ENCODE peak calls at places on chromosomes 2 and 18, in five cellular contexts. One of them, this sample, is unnamed.

GRCh38 chr2:160892204-160892603 is 268.0 kb upstream of the TANK start:
- DNase-seq in activated T-cell treated with anti-CD3 and anti-CD28 coated beads for 1 hour: no peak
- DNase-seq in activated CD4-positive, alpha-beta T cell treated with anti-CD3 and anti-CD28 coated beads, Interleukin-2, amount 50 U/mL, for 4 hours: no peak
- DNase-seq in stimulated activated CD8-positive, alpha-beta memory T cell treated with anti-CD3 and anti-CD28 coated beads, Interleukin-15, amount 100 ng/mL, for 24 hours: no peak
- DNase-seq in HEK293T: no peak
- DNase-seq in this sample: no peak

GRCh38 chr2:176552456-176553135 is 283.4 kb downstream of the MTX2 start:
- DNase-seq in activated T-cell treated with anti-CD3 and anti-CD28 coated beads for 1 hour: no peak
- DNase-seq in activated CD4-positive, alpha-beta T cell treated with anti-CD3 and anti-CD28 coated beads, Interleukin-2, amount 50 U/mL, for 4 hours: no peak
- DNase-seq in stimulated activated CD8-positive, alpha-beta memory T cell treated with anti-CD3 and anti-CD28 coated beads, Interleukin-15, amount 100 ng/mL, for 24 hours: no peak
- DNase-seq in HEK293T: no peak
- DNase-seq in this sample: no peak

GRCh38 chr18:45106331-45106774 is 425.7 kb downstream of the SETBP1 start:
- DNase-seq in activated T-cell treated with anti-CD3 and anti-CD28 coated beads for 1 hour: no peak
- DNase-seq in activated CD4-positive, alpha-beta T cell treated with anti-CD3 and anti-CD28 coated beads, Interleukin-2, amount 50 U/mL, for 4 hours: no peak
- DNase-seq in stimulated activated CD8-positive, alpha-beta memory T cell treated with anti-CD3 and anti-CD28 coated beads, Interleukin-15, amount 100 ng/mL, for 24 hours: no peak
- DNase-seq in HEK293T: no peak
- DNase-seq in this sample: peak

GRCh38 chr18:12013186-12013916 is 32.0 kb downstream of the IMPA2 start:
- DNase-seq in activated T-cell treated with anti-CD3 and anti-CD28 coated beads for 1 hour: no peak
- DNase-seq in activated CD4-positive, alpha-beta T cell treated with anti-CD3 and anti-CD28 coated beads, Interleukin-2, amount 50 U/mL, for 4 hours: no peak
- DNase-seq in stimulated activated CD8-positive, alpha-beta memory T cell treated with anti-CD3 and anti-CD28 coated beads, Interleukin-15, amount 100 ng/mL, for 24 hours: no peak
- DNase-seq in HEK293T: no peak
- DNase-seq in this sample: no peak

GRCh38 chr2:10946394-10946793 is 34.7 kb downstream of the KCNF1 start:
- DNase-seq in activated T-cell treated with anti-CD3 and anti-CD28 coated beads for 1 hour: no peak
- DNase-seq in activated CD4-positive, alpha-beta T cell treated with anti-CD3 and anti-CD28 coated beads, Interleukin-2, amount 50 U/mL, for 4 hours: no peak
- DNase-seq in stimulated activated CD8-positive, alpha-beta memory T cell treated with anti-CD3 and anti-CD28 coated beads, Interleukin-15, amount 100 ng/mL, for 24 hours: no peak
- DNase-seq in HEK293T: no peak
- DNase-seq in this sample: no peak

GRCh38 chr2:54370405-54371104 is 85.6 kb upstream of the SPTBN1 start:
- DNase-seq in activated T-cell treated with anti-CD3 and anti-CD28 coated beads for 1 hour: no peak
- DNase-seq in activated CD4-positive, alpha-beta T cell treated with anti-CD3 and anti-CD28 coated beads, Interleukin-2, amount 50 U/mL, for 4 hours: no peak
- DNase-seq in stimulated activated CD8-positive, alpha-beta memory T cell treated with anti-CD3 and anti-CD28 coated beads, Interleukin-15, amount 100 ng/mL, for 24 hours: no peak
- DNase-seq in HEK293T: no peak
- DNase-seq in this sample: no peak

GRCh38 chr2:24049485-24050021 is at the start of gene FKBP1B:
- DNase-seq in activated T-cell treated with anti-CD3 and anti-CD28 coated beads for 1 hour: peak
- DNase-seq in activated CD4-positive, alpha-beta T cell treated with anti-CD3 and anti-CD28 coated beads, Interleukin-2, amount 50 U/mL, for 4 hours: peak
- DNase-seq in stimulated activated CD8-positive, alpha-beta memory T cell treated with anti-CD3 and anti-CD28 coated beads, Interleukin-15, amount 100 ng/mL, for 24 hours: no peak
- DNase-seq in HEK293T: peak
- DNase-seq in this sample: peak

GRCh38 chr2:154945977-154946376 is 247.5 kb downstream of the KCNJ3 start:
- DNase-seq in activated T-cell treated with anti-CD3 and anti-CD28 coated beads for 1 hour: no peak
- DNase-seq in activated CD4-positive, alpha-beta T cell treated with anti-CD3 and anti-CD28 coated beads, Interleukin-2, amount 50 U/mL, for 4 hours: no peak
- DNase-seq in stimulated activated CD8-positive, alpha-beta memory T cell treated with anti-CD3 and anti-CD28 coated beads, Interleukin-15, amount 100 ng/mL, for 24 hours: no peak
- DNase-seq in HEK293T: no peak
- DNase-seq in this sample: no peak

GRCh38 chr2:177574357-177574756 is 181.8 kb downstream of the AGPS start:
- DNase-seq in activated T-cell treated with anti-CD3 and anti-CD28 coated beads for 1 hour: no peak
- DNase-seq in activated CD4-positive, alpha-beta T cell treated with anti-CD3 and anti-CD28 coated beads, Interleukin-2, amount 50 U/mL, for 4 hours: no peak
- DNase-seq in stimulated activated CD8-positive, alpha-beta memory T cell treated with anti-CD3 and anti-CD28 coated beads, Interleukin-15, amount 100 ng/mL, for 24 hours: no peak
- DNase-seq in HEK293T: no peak
- DNase-seq in this sample: no peak

GRCh38 chr2:181846840-181847554 is 44.5 kb upstream of the ITPRID2 start:
- DNase-seq in activated T-cell treated with anti-CD3 and anti-CD28 coated beads for 1 hour: no peak
- DNase-seq in activated CD4-positive, alpha-beta T cell treated with anti-CD3 and anti-CD28 coated beads, Interleukin-2, amount 50 U/mL, for 4 hours: no peak
- DNase-seq in stimulated activated CD8-positive, alpha-beta memory T cell treated with anti-CD3 and anti-CD28 coated beads, Interleukin-15, amount 100 ng/mL, for 24 hours: no peak
- DNase-seq in HEK293T: no peak
- DNase-seq in this sample: no peak

GRCh38 chr18:47898696-47899095 is 31.8 kb downstream of the SMAD2 start:
- DNase-seq in activated T-cell treated with anti-CD3 and anti-CD28 coated beads for 1 hour: no peak
- DNase-seq in activated CD4-positive, alpha-beta T cell treated with anti-CD3 and anti-CD28 coated beads, Interleukin-2, amount 50 U/mL, for 4 hours: no peak
- DNase-seq in stimulated activated CD8-positive, alpha-beta memory T cell treated with anti-CD3 and anti-CD28 coated beads, Interleukin-15, amount 100 ng/mL, for 24 hours: no peak
- DNase-seq in HEK293T: no peak
- DNase-seq in this sample: no peak

GRCh38 chr2:50582164-50582563 is 449.8 kb downstream of the NRXN1 start:
- DNase-seq in activated T-cell treated with anti-CD3 and anti-CD28 coated beads for 1 hour: no peak
- DNase-seq in activated CD4-positive, alpha-beta T cell treated with anti-CD3 and anti-CD28 coated beads, Interleukin-2, amount 50 U/mL, for 4 hours: no peak
- DNase-seq in stimulated activated CD8-positive, alpha-beta memory T cell treated with anti-CD3 and anti-CD28 coated beads, Interleukin-15, amount 100 ng/mL, for 24 hours: no peak
- DNase-seq in HEK293T: no peak
- DNase-seq in this sample: no peak

GRCh38 chr2:45466045-45466444 is 145.0 kb downstream of the SRBD1 start:
- DNase-seq in activated T-cell treated with anti-CD3 and anti-CD28 coated beads for 1 hour: no peak
- DNase-seq in activated CD4-positive, alpha-beta T cell treated with anti-CD3 and anti-CD28 coated beads, Interleukin-2, amount 50 U/mL, for 4 hours: no peak
- DNase-seq in stimulated activated CD8-positive, alpha-beta memory T cell treated with anti-CD3 and anti-CD28 coated beads, Interleukin-15, amount 100 ng/mL, for 24 hours: no peak
- DNase-seq in HEK293T: no peak
- DNase-seq in this sample: no peak

GRCh38 chr2:190867182-190867581 is 13.4 kb upstream of the GLS start:
- DNase-seq in activated T-cell treated with anti-CD3 and anti-CD28 coated beads for 1 hour: no peak
- DNase-seq in activated CD4-positive, alpha-beta T cell treated with anti-CD3 and anti-CD28 coated beads, Interleukin-2, amount 50 U/mL, for 4 hours: no peak
- DNase-seq in stimulated activated CD8-positive, alpha-beta memory T cell treated with anti-CD3 and anti-CD28 coated beads, Interleukin-15, amount 100 ng/mL, for 24 hours: no peak
- DNase-seq in HEK293T: no peak
- DNase-seq in this sample: no peak

GRCh38 chr18:44943201-44943881 is 262.7 kb downstream of the SETBP1 start:
- DNase-seq in activated T-cell treated with anti-CD3 and anti-CD28 coated beads for 1 hour: no peak
- DNase-seq in activated CD4-positive, alpha-beta T cell treated with anti-CD3 and anti-CD28 coated beads, Interleukin-2, amount 50 U/mL, for 4 hours: no peak
- DNase-seq in stimulated activated CD8-positive, alpha-beta memory T cell treated with anti-CD3 and anti-CD28 coated beads, Interleukin-15, amount 100 ng/mL, for 24 hours: no peak
- DNase-seq in HEK293T: no peak
- DNase-seq in this sample: no peak

GRCh38 chr2:234733093-234733489 is 218.7 kb upstream of the SH3BP4 start:
- DNase-seq in activated T-cell treated with anti-CD3 and anti-CD28 coated beads for 1 hour: no peak
- DNase-seq in activated CD4-positive, alpha-beta T cell treated with anti-CD3 and anti-CD28 coated beads, Interleukin-2, amount 50 U/mL, for 4 hours: no peak
- DNase-seq in stimulated activated CD8-positive, alpha-beta memory T cell treated with anti-CD3 and anti-CD28 coated beads, Interleukin-15, amount 100 ng/mL, for 24 hours: no peak
- DNase-seq in HEK293T: no peak
- DNase-seq in this sample: no peak

GRCh38 chr2:148020036-148020357 is 540 bp downstream of the ORC4 start:
- DNase-seq in activated T-cell treated with anti-CD3 and anti-CD28 coated beads for 1 hour: no peak
- DNase-seq in activated CD4-positive, alpha-beta T cell treated with anti-CD3 and anti-CD28 coated beads, Interleukin-2, amount 50 U/mL, for 4 hours: no peak
- DNase-seq in stimulated activated CD8-positive, alpha-beta memory T cell treated with anti-CD3 and anti-CD28 coated beads, Interleukin-15, amount 100 ng/mL, for 24 hours: no peak
- DNase-seq in HEK293T: no peak
- DNase-seq in this sample: peak

GRCh38 chr2:14634223-14634884 is 1.8 kb downstream of the LRATD1 start:
- DNase-seq in activated T-cell treated with anti-CD3 and anti-CD28 coated beads for 1 hour: no peak
- DNase-seq in activated CD4-positive, alpha-beta T cell treated with anti-CD3 and anti-CD28 coated beads, Interleukin-2, amount 50 U/mL, for 4 hours: no peak
- DNase-seq in stimulated activated CD8-positive, alpha-beta memory T cell treated with anti-CD3 and anti-CD28 coated beads, Interleukin-15, amount 100 ng/mL, for 24 hours: no peak
- DNase-seq in HEK293T: peak
- DNase-seq in this sample: peak

GRCh38 chr2:149733936-149734685 is 146.5 kb upstream of the MMADHC start:
- DNase-seq in activated T-cell treated with anti-CD3 and anti-CD28 coated beads for 1 hour: no peak
- DNase-seq in activated CD4-positive, alpha-beta T cell treated with anti-CD3 and anti-CD28 coated beads, Interleukin-2, amount 50 U/mL, for 4 hours: no peak
- DNase-seq in stimulated activated CD8-positive, alpha-beta memory T cell treated with anti-CD3 and anti-CD28 coated beads, Interleukin-15, amount 100 ng/mL, for 24 hours: no peak
- DNase-seq in HEK293T: peak
- DNase-seq in this sample: no peak

GRCh38 chr2:217551229-217551909 is 451.4 kb downstream of the TNS1 start:
- DNase-seq in activated T-cell treated with anti-CD3 and anti-CD28 coated beads for 1 hour: no peak
- DNase-seq in activated CD4-positive, alpha-beta T cell treated with anti-CD3 and anti-CD28 coated beads, Interleukin-2, amount 50 U/mL, for 4 hours: no peak
- DNase-seq in stimulated activated CD8-positive, alpha-beta memory T cell treated with anti-CD3 and anti-CD28 coated beads, Interleukin-15, amount 100 ng/mL, for 24 hours: no peak
- DNase-seq in HEK293T: no peak
- DNase-seq in this sample: no peak

GRCh38 chr2:62747876-62748275 is 42.4 kb downstream of the EHBP1 start:
- DNase-seq in activated T-cell treated with anti-CD3 and anti-CD28 coated beads for 1 hour: no peak
- DNase-seq in activated CD4-positive, alpha-beta T cell treated with anti-CD3 and anti-CD28 coated beads, Interleukin-2, amount 50 U/mL, for 4 hours: no peak
- DNase-seq in stimulated activated CD8-positive, alpha-beta memory T cell treated with anti-CD3 and anti-CD28 coated beads, Interleukin-15, amount 100 ng/mL, for 24 hours: no peak
- DNase-seq in HEK293T: no peak
- DNase-seq in this sample: no peak

GRCh38 chr2:113157108-113157896 is 16.5 kb upstream of the PSD4 start:
- DNase-seq in activated T-cell treated with anti-CD3 and anti-CD28 coated beads for 1 hour: no peak
- DNase-seq in activated CD4-positive, alpha-beta T cell treated with anti-CD3 and anti-CD28 coated beads, Interleukin-2, amount 50 U/mL, for 4 hours: peak
- DNase-seq in stimulated activated CD8-positive, alpha-beta memory T cell treated with anti-CD3 and anti-CD28 coated beads, Interleukin-15, amount 100 ng/mL, for 24 hours: no peak
- DNase-seq in HEK293T: peak
- DNase-seq in this sample: peak

GRCh38 chr2:88831071-88831791 is 139.8 kb downstream of the RPIA start:
- DNase-seq in activated T-cell treated with anti-CD3 and anti-CD28 coated beads for 1 hour: no peak
- DNase-seq in activated CD4-positive, alpha-beta T cell treated with anti-CD3 and anti-CD28 coated beads, Interleukin-2, amount 50 U/mL, for 4 hours: no peak
- DNase-seq in stimulated activated CD8-positive, alpha-beta memory T cell treated with anti-CD3 and anti-CD28 coated beads, Interleukin-15, amount 100 ng/mL, for 24 hours: no peak
- DNase-seq in HEK293T: no peak
- DNase-seq in this sample: no peak

GRCh38 chr2:230664128-230664527 is 48.5 kb upstream of the CAB39 start:
- DNase-seq in activated T-cell treated with anti-CD3 and anti-CD28 coated beads for 1 hour: no peak
- DNase-seq in activated CD4-positive, alpha-beta T cell treated with anti-CD3 and anti-CD28 coated beads, Interleukin-2, amount 50 U/mL, for 4 hours: no peak
- DNase-seq in stimulated activated CD8-positive, alpha-beta memory T cell treated with anti-CD3 and anti-CD28 coated beads, Interleukin-15, amount 100 ng/mL, for 24 hours: no peak
- DNase-seq in HEK293T: no peak
- DNase-seq in this sample: no peak